ENCODE peak calls at places on chromosomes 5 and 9, in seven cellular contexts. A, Y, I, C, L, J and P are unnamed samples.

GRCh38 chr9:136521541-136521940 is 24.3 kb downstream of the NOTCH1 start:
- DNase-seq in A (no peak), Y (no peak), I (no peak), C (no peak), L (no peak), J (no peak), P (peak)

GRCh38 chr5:126178521-126178920 is 244.7 kb upstream of the GRAMD2B start:
- DNase-seq in A (no peak), Y (peak), I (no peak), C (no peak), L (no peak), J (no peak), P (no peak)

GRCh38 chr9:136122425-136123383 is 4.0 kb upstream of the TMEM250 start:
- DNase-seq in A (peak), Y (peak), I (peak), C (peak), L (peak), J (peak), P (peak)

GRCh38 chr5:137609122-137609521 is 110.0 kb upstream of the SPOCK1 start:
- DNase-seq in A (no peak), Y (peak), I (no peak), C (no peak), L (no peak), J (no peak), P (no peak)

GRCh38 chr9:9318959-9319505 is 1293.8 kb downstream of the PTPRD start:
- DNase-seq in A (no peak), Y (no peak), I (no peak), C (no peak), L (no peak), J (no peak), P (no peak)

GRCh38 chr5:3341446-3342240 is 254.0 kb upstream of the IRX1 start:
- DNase-seq in A (no peak), Y (no peak), I (no peak), C (no peak), L (no peak), J (no peak), P (no peak)

GRCh38 chr9:95143591-95144561 is 173.6 kb downstream of the FANCC start:
- DNase-seq in A (no peak), Y (peak), I (no peak), C (no peak), L (peak), J (no peak), P (no peak)

GRCh38 chr5:93600409-93601052 is 17.5 kb downstream of the NR2F1 start:
- DNase-seq in A (no peak), Y (peak), I (no peak), C (no peak), L (peak), J (no peak), P (no peak)

GRCh38 chr9:8660383-8660782 is 860.8 kb upstream of the DMAC1 start:
- DNase-seq in A (no peak), Y (no peak), I (no peak), C (no peak), L (peak), J (no peak), P (peak)

GRCh38 chr9:100700689-100701318 is 122.9 kb downstream of the CAVIN4 start:
- DNase-seq in A (peak), Y (peak), I (peak), C (peak), L (no peak), J (peak), P (peak)

GRCh38 chr5:57783693-57784092 is 301.1 kb upstream of the ACTBL2 start:
- DNase-seq in A (no peak), Y (no peak), I (no peak), C (no peak), L (no peak), J (no peak), P (no peak)

GRCh38 chr9:116250881-116251280 is 97.3 kb downstream of the PAPPA start:
- DNase-seq in A (no peak), Y (peak), I (no peak), C (no peak), L (peak), J (no peak), P (no peak)

GRCh38 chr5:174180639-174181038 is 135.1 kb downstream of the NSG2 start:
- DNase-seq in A (no peak), Y (no peak), I (no peak), C (no peak), L (no peak), J (peak), P (no peak)

GRCh38 chr5:9545301-9545958 is 445 bp downstream of the SEMA5A start:
- DNase-seq in A (peak), Y (no peak), I (peak), C (no peak), L (peak), J (peak), P (no peak)

GRCh38 chr5:145062280-145062679 is 772.9 kb downstream of the PRELID2 start:
- DNase-seq in A (no peak), Y (peak), I (no peak), C (no peak), L (peak), J (no peak), P (peak)

GRCh38 chr5:68803881-68804319 is 289.9 kb upstream of the SLC30A5 start:
- DNase-seq in A (no peak), Y (no peak), I (no peak), C (no peak), L (no peak), J (no peak), P (no peak)

GRCh38 chr5:16690243-16690839 is 73.5 kb upstream of the RETREG1 start:
- DNase-seq in A (peak), Y (peak), I (peak), C (peak), L (peak), J (peak), P (no peak)

GRCh38 chr9:78297672-78297961 is 692 bp downstream of the PSAT1 start:
- DNase-seq in A (no peak), Y (peak), I (no peak), C (no peak), L (no peak), J (no peak), P (no peak)

GRCh38 chr9:78295731-78296130 is 1.2 kb upstream of the PSAT1 start:
- DNase-seq in A (no peak), Y (no peak), I (no peak), C (peak), L (no peak), J (no peak), P (no peak)

GRCh38 chr9:78296208-78296892 is 575 bp upstream of the PSAT1 start:
- DNase-seq in A (peak), Y (peak), I (peak), C (peak), L (peak), J (peak), P (peak)

GRCh38 chr9:78298046-78298511 is 1.2 kb downstream of the PSAT1 start:
- DNase-seq in A (peak), Y (no peak), I (no peak), C (peak), L (no peak), J (no peak), P (no peak)

DNA sequence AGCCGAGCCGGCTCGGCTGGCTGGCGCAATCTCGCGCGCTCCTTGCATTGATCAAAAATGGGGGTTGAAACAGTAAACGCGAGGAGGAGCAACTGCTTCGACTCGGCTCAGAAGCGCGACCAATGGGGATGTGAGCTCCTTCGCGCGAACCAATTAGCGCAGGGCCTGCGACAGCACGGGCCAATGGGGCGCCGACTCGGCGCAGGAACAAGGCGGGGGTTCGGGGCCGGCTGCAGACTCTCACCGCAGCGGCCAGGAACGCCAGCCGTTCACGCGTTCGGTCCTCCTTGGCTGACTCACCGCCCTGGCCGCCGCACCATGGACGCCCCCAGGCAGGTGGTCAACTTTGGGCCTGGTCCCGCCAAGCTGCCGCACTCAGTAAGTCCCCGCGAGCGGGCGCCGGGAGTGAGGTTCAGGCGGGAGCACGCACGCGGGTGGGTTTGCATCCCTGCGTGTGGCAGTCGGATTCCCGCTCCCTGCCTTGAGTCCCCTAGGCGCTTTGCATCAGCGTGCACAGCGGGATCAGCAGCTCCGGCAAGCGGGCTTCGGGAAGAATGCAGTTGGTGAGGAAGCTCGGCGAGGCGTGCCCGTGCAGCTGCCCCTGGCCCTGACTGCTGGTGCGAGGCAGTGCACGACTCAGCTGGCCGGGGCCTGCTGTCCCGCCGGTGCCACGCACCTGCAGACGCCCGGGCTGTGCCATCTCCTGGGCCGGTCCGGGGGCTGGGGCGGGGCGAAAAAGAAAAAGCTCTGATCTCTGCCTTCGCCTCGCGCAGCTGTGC is at the start of gene PSAT1:
- DNase-seq in A (peak), Y (peak), I (peak), C (peak), L (peak), J (peak), P (peak)
- H3K23ac ChIP-seq in A (peak), Y (peak), I (peak), C (no peak), L (peak), J (no peak), P (no peak)

DNA sequence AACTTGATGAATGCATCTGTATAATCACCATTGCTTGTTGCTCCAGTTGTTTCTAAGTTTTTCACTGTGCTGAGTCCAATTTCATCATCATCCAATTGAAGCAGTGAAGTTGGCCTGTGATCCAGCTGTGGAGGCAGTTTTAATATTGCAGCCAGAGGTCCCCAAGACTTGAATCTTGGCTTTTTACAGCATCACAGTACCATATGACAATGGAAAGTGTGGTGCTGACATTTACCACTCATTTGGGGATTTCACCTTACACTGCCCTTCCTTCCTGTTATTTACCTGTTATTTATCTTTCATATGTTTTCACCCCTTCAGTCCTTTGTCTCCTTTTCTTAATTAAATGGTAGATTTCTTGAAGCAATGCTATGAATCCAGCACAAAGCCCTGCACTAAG is 76.2 kb upstream of the SPIN1 start:
- DNase-seq in A (no peak), Y (no peak), I (no peak), C (no peak), L (no peak), J (no peak), P (no peak)
- H2BK5ac ChIP-seq in A (no peak), Y (no peak), I (no peak), C (peak), L (no peak), J (no peak), P (no peak)

GRCh38 chr9:108921200-108921599 is 12.7 kb downstream of the ELP1 start:
- DNase-seq in A (no peak), Y (no peak), I (no peak), C (no peak), L (no peak), J (no peak), P (no peak)

GRCh38 chr9:108924436-108924835 is 9.5 kb downstream of the ELP1 start:
- DNase-seq in A (no peak), Y (no peak), I (no peak), C (no peak), L (no peak), J (no peak), P (no peak)

DNA sequence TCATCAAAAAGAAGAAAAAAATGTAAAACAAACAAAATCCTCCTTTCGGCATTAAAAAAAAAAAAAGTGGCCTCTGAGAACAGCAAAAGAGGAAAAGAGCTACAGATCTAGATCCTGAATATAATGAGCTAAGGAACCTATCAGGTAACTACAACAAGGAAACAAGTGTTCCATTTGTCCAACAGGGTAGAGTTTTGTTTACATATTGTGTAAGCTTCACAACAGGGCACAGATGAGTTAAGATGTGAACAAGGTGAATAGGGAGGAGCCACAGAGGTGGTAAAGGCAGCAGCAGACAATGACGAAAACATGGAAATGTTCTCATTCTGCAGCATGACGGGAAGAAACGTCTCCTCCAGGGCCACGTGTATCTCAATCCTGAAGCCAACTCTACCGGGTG is 14.4 kb downstream of the ELP1 start:
- DNase-seq in A (no peak), Y (no peak), I (no peak), C (no peak), L (no peak), J (no peak), P (no peak)
- H3K23ac ChIP-seq in A (no peak), Y (no peak), I (no peak), C (no peak), L (no peak), J (no peak), P (no peak)

DNA sequence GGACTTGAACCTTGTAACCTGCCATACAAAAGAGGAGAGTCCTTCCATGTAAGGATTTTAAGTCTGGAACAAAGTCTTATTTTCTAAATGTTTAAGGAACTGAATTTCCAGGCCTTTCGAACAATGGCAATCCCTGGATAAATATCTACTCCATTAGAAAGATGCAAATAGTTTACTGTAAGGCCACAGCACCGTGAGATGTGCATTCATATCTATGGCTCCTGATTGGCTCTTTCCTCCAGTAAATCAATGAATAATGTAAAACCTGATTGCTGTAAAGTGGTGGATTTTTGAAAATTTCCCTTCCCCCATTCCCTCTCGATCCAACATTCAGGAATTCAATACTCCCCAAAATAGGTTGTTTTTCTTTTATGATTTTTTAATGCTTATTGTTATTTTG is 211.6 kb downstream of the MEF2C start:
- DNase-seq in A (no peak), Y (no peak), I (no peak), C (no peak), L (no peak), J (no peak), P (no peak)
- H2BK5ac ChIP-seq in A (no peak), Y (no peak), I (no peak), C (no peak), L (no peak), J (no peak), P (no peak)